ENCODE peak calls at places on chromosomes 5 and 9, in five cellular contexts. One of them, this sample, is unnamed.
A peak's percentile ranks its signal among the peaks of the same experiment; 100 is the strongest.

GRCh38 chr5:651296-652022 is 39.3 kb downstream of the CEP72 start:
- DNase-seq in BJ: no peak
- DNase-seq in GM10248: no peak
- DNase-seq in brain microvascular endothelial cell: no peak
- DNase-seq in nephron progenitor cell: no peak
- DNase-seq in this sample: no peak

GRCh38 chr5:52859619-52860018 is 71.9 kb downstream of the ITGA1 start:
- DNase-seq in BJ: peak; percentile 72
- DNase-seq in GM10248: no peak
- DNase-seq in brain microvascular endothelial cell: peak; percentile 94
- DNase-seq in nephron progenitor cell: no peak
- DNase-seq in this sample: no peak

GRCh38 chr9:84781431-84781830 is 111.9 kb downstream of the NTRK2 start:
- DNase-seq in BJ: no peak
- DNase-seq in GM10248: peak; percentile 13
- DNase-seq in brain microvascular endothelial cell: peak; percentile 38
- DNase-seq in nephron progenitor cell: peak; percentile 12
- DNase-seq in this sample: peak; percentile 11

GRCh38 chr9:28720746-28721145 is 1147.5 kb upstream of the C9orf72 start:
- DNase-seq in BJ: no peak
- DNase-seq in GM10248: no peak
- DNase-seq in brain microvascular endothelial cell: no peak
- DNase-seq in nephron progenitor cell: no peak
- DNase-seq in this sample: no peak

GRCh38 chr9:95341262-95342011 is 23.9 kb upstream of the FANCC start:
- DNase-seq in BJ: no peak
- DNase-seq in GM10248: no peak
- DNase-seq in brain microvascular endothelial cell: no peak
- DNase-seq in nephron progenitor cell: no peak
- DNase-seq in this sample: no peak

GRCh38 chr9:14415947-14416346 is 102.0 kb upstream of the NFIB start:
- DNase-seq in BJ: no peak
- DNase-seq in GM10248: no peak
- DNase-seq in brain microvascular endothelial cell: peak; percentile 70
- DNase-seq in nephron progenitor cell: no peak
- DNase-seq in this sample: no peak

GRCh38 chr5:142779163-142779562 is 9.0 kb downstream of the ARHGAP26 start:
- DNase-seq in BJ: no peak
- DNase-seq in GM10248: no peak
- DNase-seq in brain microvascular endothelial cell: peak; percentile 28
- DNase-seq in nephron progenitor cell: no peak
- DNase-seq in this sample: no peak

GRCh38 chr9:94697972-94698581 is 28.4 kb upstream of the AOPEP start:
- DNase-seq in BJ: no peak
- DNase-seq in GM10248: no peak
- DNase-seq in brain microvascular endothelial cell: peak; percentile 11
- DNase-seq in nephron progenitor cell: peak; percentile 11
- DNase-seq in this sample: no peak

GRCh38 chr5:132391247-132391646 is 21.7 kb downstream of the SLC22A5 start:
- DNase-seq in BJ: no peak
- DNase-seq in GM10248: no peak
- DNase-seq in brain microvascular endothelial cell: no peak
- DNase-seq in nephron progenitor cell: no peak
- DNase-seq in this sample: no peak

GRCh38 chr9:120928015-120928719 is 1.6 kb upstream of the TRAF1 start:
- DNase-seq in BJ: no peak
- DNase-seq in GM10248: no peak
- DNase-seq in brain microvascular endothelial cell: no peak
- DNase-seq in nephron progenitor cell: no peak
- DNase-seq in this sample: no peak

GRCh38 chr9:78781681-78782080 is 484.8 kb downstream of the PSAT1 start:
- DNase-seq in BJ: no peak
- DNase-seq in GM10248: no peak
- DNase-seq in brain microvascular endothelial cell: peak; percentile 3
- DNase-seq in nephron progenitor cell: no peak
- DNase-seq in this sample: no peak

GRCh38 chr5:82022499-82022898 is 50.7 kb downstream of the ATG10 start:
- DNase-seq in BJ: no peak
- DNase-seq in GM10248: no peak
- DNase-seq in brain microvascular endothelial cell: no peak
- DNase-seq in nephron progenitor cell: no peak
- DNase-seq in this sample: no peak

GRCh38 chr9:89751081-89751855 is 146.5 kb downstream of the GADD45G start:
- DNase-seq in BJ: no peak
- DNase-seq in GM10248: no peak
- DNase-seq in brain microvascular endothelial cell: no peak
- DNase-seq in nephron progenitor cell: no peak
- DNase-seq in this sample: no peak

GRCh38 chr5:68297656-68298055 is 82.1 kb downstream of the PIK3R1 start:
- DNase-seq in BJ: no peak
- DNase-seq in GM10248: no peak
- DNase-seq in brain microvascular endothelial cell: no peak
- DNase-seq in nephron progenitor cell: no peak
- DNase-seq in this sample: no peak

GRCh38 chr9:88532320-88532719 is 2.7 kb upstream of the NXNL2 start:
- DNase-seq in BJ: no peak
- DNase-seq in GM10248: no peak
- DNase-seq in brain microvascular endothelial cell: peak; percentile 22
- DNase-seq in nephron progenitor cell: peak; percentile 58
- DNase-seq in this sample: no peak

GRCh38 chr9:91711755-91712591 is 238.1 kb downstream of the ROR2 start:
- DNase-seq in BJ: no peak
- DNase-seq in GM10248: peak; percentile 87
- DNase-seq in brain microvascular endothelial cell: no peak
- DNase-seq in nephron progenitor cell: no peak
- DNase-seq in this sample: peak; percentile 86

GRCh38 chr9:122036988-122037387 is 56.1 kb downstream of the TTLL11 start:
- DNase-seq in BJ: no peak
- DNase-seq in GM10248: no peak
- DNase-seq in brain microvascular endothelial cell: no peak
- DNase-seq in nephron progenitor cell: no peak
- DNase-seq in this sample: no peak

GRCh38 chr5:32027717-32028321 is 146.3 kb downstream of the GOLPH3 start:
- DNase-seq in BJ: peak; percentile 92
- DNase-seq in GM10248: no peak
- DNase-seq in brain microvascular endothelial cell: peak; percentile 98
- DNase-seq in nephron progenitor cell: no peak
- DNase-seq in this sample: no peak

DNA sequence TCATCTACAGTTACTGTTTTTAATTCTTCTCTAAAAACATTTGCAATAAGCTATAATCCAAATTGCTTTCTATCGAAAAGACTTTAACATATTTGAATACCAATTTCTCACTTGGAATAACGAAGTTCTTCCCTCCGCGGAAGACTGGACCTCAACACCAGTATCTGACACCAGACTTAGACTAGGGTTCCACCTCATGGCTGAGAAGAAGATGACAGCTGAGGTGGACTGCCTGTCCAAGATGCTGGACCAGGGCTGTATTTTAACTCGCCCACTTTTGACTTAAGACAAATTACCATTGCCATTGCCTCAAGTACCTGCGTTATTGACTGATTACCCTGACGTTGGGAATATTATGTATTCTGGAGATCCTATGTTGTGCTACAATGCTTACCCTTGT is 34.1 kb downstream of the ZMAT2 start:
- DNase-seq in BJ: no peak
- DNase-seq in GM10248: no peak
- DNase-seq in brain microvascular endothelial cell: no peak
- DNase-seq in nephron progenitor cell: no peak
- DNase-seq in this sample: no peak
- TF ChIP-seq CTCF in BJ: peak; percentile 20
- TF ChIP-seq CTCF in GM10248: no peak
- TF ChIP-seq CTCF in brain microvascular endothelial cell: peak; percentile 41
- TF ChIP-seq CTCF in nephron progenitor cell: no peak
- TF ChIP-seq CTCF in this sample: no peak

GRCh38 chr5:35815089-35815936 is 41.4 kb upstream of the IL7R start:
- DNase-seq in BJ: no peak
- DNase-seq in GM10248: no peak
- DNase-seq in brain microvascular endothelial cell: peak; percentile 34
- DNase-seq in nephron progenitor cell: peak; percentile 15
- DNase-seq in this sample: no peak
- TF ChIP-seq CTCF in BJ: peak; percentile 59
- TF ChIP-seq CTCF in GM10248: peak; percentile 32
- TF ChIP-seq CTCF in brain microvascular endothelial cell: peak; percentile 51
- TF ChIP-seq CTCF in nephron progenitor cell: peak; percentile 42
- TF ChIP-seq CTCF in this sample: peak; percentile 31

DNA sequence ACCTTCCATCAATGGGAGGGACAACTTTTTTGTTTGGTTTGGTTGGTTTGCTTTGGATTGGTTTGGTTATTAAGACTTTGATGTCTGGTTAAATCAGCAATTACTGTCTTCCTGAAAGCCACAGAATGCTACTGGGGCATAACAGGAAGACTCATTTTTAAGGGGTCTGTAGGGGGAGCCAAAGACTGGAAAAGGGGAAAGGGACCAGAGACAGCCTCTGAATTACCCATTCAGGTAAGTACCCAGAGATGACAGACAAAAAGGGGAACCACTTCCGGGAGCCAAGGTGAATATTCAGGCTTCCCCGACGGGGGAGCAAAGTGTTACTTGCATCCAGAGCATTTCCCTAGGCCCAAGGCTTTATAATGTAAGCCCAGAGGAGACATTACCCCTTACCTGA is 4.6 kb upstream of the FEM1C start:
- DNase-seq in BJ: no peak
- DNase-seq in GM10248: peak; percentile 58
- DNase-seq in brain microvascular endothelial cell: no peak
- DNase-seq in nephron progenitor cell: no peak
- DNase-seq in this sample: peak; percentile 49
- TF ChIP-seq CTCF in BJ: peak; percentile 26
- TF ChIP-seq CTCF in GM10248: peak; percentile 42
- TF ChIP-seq CTCF in brain microvascular endothelial cell: peak; percentile 66
- TF ChIP-seq CTCF in nephron progenitor cell: no peak
- TF ChIP-seq CTCF in this sample: peak; percentile 34

DNA sequence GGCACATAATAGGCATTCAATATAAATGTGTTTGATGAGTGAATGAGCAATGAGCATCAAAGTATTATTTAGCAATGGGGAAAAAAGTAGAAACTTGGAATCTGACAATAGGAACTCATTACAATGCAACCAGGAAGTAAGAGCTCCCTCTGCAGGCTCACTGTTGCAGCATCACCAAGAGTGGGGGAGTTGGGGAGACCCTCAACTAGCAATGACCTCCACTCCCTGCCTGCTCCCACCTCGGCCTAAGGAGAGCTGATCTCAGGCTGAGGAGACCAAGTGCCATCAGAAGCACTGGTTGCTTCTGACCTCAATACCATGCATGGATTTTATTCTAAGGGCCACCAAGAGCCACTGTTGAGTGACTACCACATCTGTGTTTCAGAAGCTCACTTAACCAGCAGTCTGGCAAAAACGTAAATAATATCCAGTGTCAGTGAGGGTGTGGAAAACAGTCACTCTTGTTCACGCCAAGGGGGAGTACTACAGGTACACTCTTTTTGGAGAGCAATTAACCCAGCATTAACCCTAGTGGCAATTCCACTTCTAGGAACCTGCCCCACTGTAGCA is 8.0 kb downstream of the VDAC1 start:
- DNase-seq in BJ: no peak
- DNase-seq in GM10248: no peak
- DNase-seq in brain microvascular endothelial cell: no peak
- DNase-seq in nephron progenitor cell: peak; percentile 39
- DNase-seq in this sample: no peak
- TF ChIP-seq CTCF in BJ: peak; percentile 53
- TF ChIP-seq CTCF in GM10248: peak; percentile 61
- TF ChIP-seq CTCF in brain microvascular endothelial cell: peak; percentile 79
- TF ChIP-seq CTCF in nephron progenitor cell: peak; percentile 54
- TF ChIP-seq CTCF in this sample: peak; percentile 58

DNA sequence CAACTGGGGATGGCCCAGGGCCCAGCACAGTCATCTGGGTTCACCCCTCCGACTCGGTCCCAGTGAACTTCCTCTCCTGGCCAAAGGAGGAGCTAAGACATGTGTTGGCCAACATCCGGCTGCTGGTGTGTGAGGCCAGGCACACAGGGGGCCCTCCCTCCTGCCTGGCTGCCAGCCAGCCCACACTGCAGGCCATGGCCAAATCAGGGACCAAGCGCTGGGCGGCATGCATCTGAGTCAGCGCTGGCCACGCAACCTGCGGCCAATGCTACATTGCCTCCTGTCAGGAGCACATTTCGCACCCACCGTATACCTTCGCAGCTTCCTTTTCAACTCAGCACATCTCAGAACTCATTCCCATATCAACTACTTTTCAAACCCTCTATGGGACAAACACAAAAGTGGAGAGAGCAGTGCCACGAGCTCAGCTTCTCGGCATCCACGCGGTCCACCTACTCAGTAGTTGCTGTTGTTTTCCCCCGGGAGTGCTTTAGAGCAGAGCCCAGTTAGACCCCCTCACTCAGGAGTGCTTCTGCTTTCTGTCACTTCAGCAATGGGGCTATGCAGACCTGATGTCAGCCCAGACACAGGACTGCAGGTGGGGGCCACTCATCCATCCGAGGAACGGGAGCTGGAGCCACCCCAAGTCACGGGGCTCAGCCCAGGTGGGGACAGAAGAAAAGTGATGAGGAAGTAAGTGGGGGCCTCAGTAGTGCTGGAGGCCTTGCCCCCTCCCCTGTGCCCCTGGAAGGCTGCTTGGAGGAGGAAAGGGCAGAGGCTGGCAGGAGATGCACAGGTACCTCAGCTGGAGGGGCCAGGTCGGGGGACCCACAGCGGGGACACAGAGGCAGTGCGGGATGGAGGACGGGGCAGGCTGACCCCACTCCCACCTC is 13.9 kb downstream of the NINJ1 start:
- DNase-seq in BJ: peak; percentile 49
- DNase-seq in GM10248: peak; percentile 87
- DNase-seq in brain microvascular endothelial cell: peak; percentile 87
- DNase-seq in nephron progenitor cell: peak; percentile 1
- DNase-seq in this sample: peak; percentile 88
- TF ChIP-seq CTCF in BJ: peak; percentile 51
- TF ChIP-seq CTCF in GM10248: no peak
- TF ChIP-seq CTCF in brain microvascular endothelial cell: peak; percentile 68
- TF ChIP-seq CTCF in nephron progenitor cell: no peak
- TF ChIP-seq CTCF in this sample: peak; percentile 24

DNA sequence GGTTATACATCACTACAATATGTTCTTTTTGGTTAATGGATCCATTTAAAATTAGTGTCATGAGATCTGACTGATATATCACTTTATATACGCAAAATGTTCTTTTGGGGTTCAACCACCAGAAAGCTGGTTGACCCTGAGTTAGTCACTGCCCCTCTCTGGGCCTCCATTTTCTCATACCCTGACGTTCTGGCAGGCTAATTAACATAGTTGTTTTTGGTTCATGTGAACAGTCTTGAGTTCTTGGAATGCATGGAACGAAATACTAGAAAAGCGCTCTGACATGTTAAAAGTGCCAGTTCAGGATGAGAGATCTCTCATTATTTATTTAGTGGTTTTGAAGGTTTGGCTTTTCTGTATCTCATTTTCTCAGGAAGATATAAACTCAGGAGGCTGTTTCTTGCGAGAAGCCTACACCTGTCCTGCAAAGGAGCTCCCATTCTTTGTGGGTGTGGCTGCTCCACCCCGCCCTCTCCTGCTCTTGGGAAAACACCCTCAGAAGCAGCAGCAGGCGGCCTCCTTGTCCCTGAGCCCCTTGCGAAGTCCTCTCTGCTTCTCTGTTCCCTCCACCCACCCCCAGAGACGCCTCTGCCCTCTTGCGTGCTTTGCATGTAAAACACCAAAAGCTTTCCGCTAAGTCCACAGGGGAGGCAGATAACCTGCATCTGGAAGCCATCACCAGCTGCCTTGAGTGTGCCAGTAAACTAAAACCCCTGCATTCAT is 302.4 kb upstream of the PANK3 start:
- DNase-seq in BJ: no peak
- DNase-seq in GM10248: peak; percentile 22
- DNase-seq in brain microvascular endothelial cell: no peak
- DNase-seq in nephron progenitor cell: peak; percentile 31
- DNase-seq in this sample: no peak
- TF ChIP-seq CTCF in BJ: no peak
- TF ChIP-seq CTCF in GM10248: no peak
- TF ChIP-seq CTCF in brain microvascular endothelial cell: peak; percentile 17
- TF ChIP-seq CTCF in nephron progenitor cell: no peak
- TF ChIP-seq CTCF in this sample: no peak

GRCh38 chr9:4849364-4849763 is 56.6 kb downstream of the RCL1 start:
- DNase-seq in BJ: no peak
- DNase-seq in GM10248: no peak
- DNase-seq in brain microvascular endothelial cell: no peak
- DNase-seq in nephron progenitor cell: no peak
- DNase-seq in this sample: no peak
- TF ChIP-seq CTCF in BJ: no peak
- TF ChIP-seq CTCF in GM10248: peak; percentile 6
- TF ChIP-seq CTCF in brain microvascular endothelial cell: no peak
- TF ChIP-seq CTCF in nephron progenitor cell: no peak
- TF ChIP-seq CTCF in this sample: no peak

This sample was measured in GM13976.